ENCODE peak calls at places on chromosomes 6 and 20, in nine cellular contexts. T is SK-N-SH; D is activated T-helper 9 cell treated with anti-CD3 and anti-CD28 coated beads, Interleukin-2, amount 50 U/mL, for 16 hours; A is fibroblast of gingiva; O is AG20443; B is foreskin keratinocyte; F is kidney tubule cell; X is naive B cell; Y is stimulated activated CD4-positive, alpha-beta T cell treated with anti-CD3 and anti-CD28 coated beads, TNF-alpha, amount 100 ng/mL, for 48 hours. R is an unnamed sample.

GRCh38 chr20:34834459-34834893 is 9.0 kb upstream of the NCOA6 start:
- DNase-seq in T (peak), A (peak), X (peak), D (no peak), F (peak), Y (no peak), B (no peak), O (peak), R (peak)

GRCh38 chr6:37480951-37481597 is 18.6 kb downstream of the CCDC167 start:
- DNase-seq in F (no peak), A (no peak), B (no peak), Y (no peak), X (no peak), T (no peak), O (no peak), D (no peak), R (no peak)

GRCh38 chr6:127118505-127119360 is at the start of gene RSPO3:
- DNase-seq in T (peak), D (no peak), F (peak), A (peak), Y (no peak), O (peak), X (no peak), B (peak), R (peak)

GRCh38 chr20:50331469-50332251 is 141.0 kb downstream of the CEBPB start:
- DNase-seq in F (peak), T (no peak), A (no peak), X (no peak), Y (no peak), D (no peak), B (no peak), O (no peak), R (no peak)

GRCh38 chr6:157596886-157597285 is 215.9 kb downstream of the ZDHHC14 start:
- DNase-seq in B (no peak), O (no peak), A (peak), Y (no peak), D (no peak), F (no peak), T (no peak), X (no peak), R (no peak)

GRCh38 chr20:31704225-31705119 is 18.2 kb downstream of the BCL2L1 start:
- DNase-seq in B (peak), D (no peak), X (no peak), Y (no peak), F (peak), T (no peak), O (peak), A (no peak), R (peak)

GRCh38 chr6:89932245-89932802 is 38.1 kb downstream of the GJA10 start:
- DNase-seq in B (no peak), Y (no peak), A (no peak), O (no peak), X (no peak), F (no peak), D (no peak), T (no peak), R (no peak)

GRCh38 chr6:135936606-135937005 is 85.1 kb downstream of the PDE7B start:
- DNase-seq in T (no peak), A (peak), F (peak), X (no peak), D (no peak), O (peak), Y (no peak), B (peak), R (peak)

GRCh38 chr6:149903938-149904611 is 6.2 kb upstream of the RAET1E start:
- DNase-seq in A (no peak), O (no peak), T (no peak), F (no peak), B (no peak), X (no peak), Y (no peak), D (no peak), R (no peak)

GRCh38 chr6:11750682-11751081 is 27.9 kb downstream of the ADTRP start:
- DNase-seq in D (no peak), O (no peak), B (no peak), F (no peak), A (no peak), X (no peak), T (no peak), Y (no peak), R (no peak)

GRCh38 chr20:64103871-64104666 is 3.3 kb downstream of the NPBWR2 start:
- DNase-seq in T (no peak), D (no peak), F (no peak), X (no peak), Y (no peak), O (no peak), A (no peak), B (no peak), R (no peak)

GRCh38 chr6:156776470-156776840 is 723 bp upstream of the ARID1B start:
- DNase-seq in F (peak), A (peak), D (no peak), O (no peak), B (peak), X (no peak), T (peak), Y (no peak), R (peak)

GRCh38 chr6:4102687-4103244 is 23.8 kb upstream of the FAM217A start:
- DNase-seq in F (no peak), B (no peak), D (no peak), X (no peak), Y (no peak), O (no peak), T (no peak), A (no peak), R (no peak)

GRCh38 chr6:157569543-157569942 is 188.6 kb downstream of the ZDHHC14 start:
- DNase-seq in O (no peak), X (peak), B (no peak), A (no peak), D (no peak), Y (no peak), T (no peak), F (no peak), R (no peak)

GRCh38 chr20:5481872-5482271 is 165.1 kb upstream of the PROKR2 start:
- DNase-seq in D (no peak), F (no peak), O (no peak), Y (no peak), T (no peak), B (no peak), A (no peak), X (no peak), R (no peak)

GRCh38 chr20:29430531-29430930 is 1826.9 kb upstream of the DEFB115 start:
- DNase-seq in A (no peak), Y (no peak), B (no peak), X (no peak), O (no peak), F (no peak), T (peak), D (no peak), R (no peak)

GRCh38 chr6:80003841-80004198 is 629 bp upstream of the TTK start:
- DNase-seq in O (no peak), Y (peak), B (no peak), D (peak), X (no peak), F (no peak), A (peak), T (peak), R (no peak)

GRCh38 chr20:41352106-41352505 is 11.5 kb downstream of the LPIN3 start:
- DNase-seq in T (no peak), F (no peak), A (no peak), D (no peak), X (no peak), O (no peak), Y (no peak), B (no peak), R (no peak)

GRCh38 chr20:34965051-34965450 is 9.4 kb downstream of the MYH7B start:
- DNase-seq in D (no peak), F (no peak), B (peak), A (no peak), T (no peak), Y (no peak), O (no peak), X (no peak), R (no peak)

GRCh38 chr20:18087054-18087453 is 29.3 kb upstream of the OVOL2 start:
- DNase-seq in A (no peak), D (no peak), T (no peak), X (no peak), B (no peak), O (no peak), F (no peak), Y (no peak), R (no peak)

GRCh38 chr20:19589731-19590362 is 168.2 kb upstream of the RIN2 start:
- DNase-seq in F (no peak), D (no peak), T (no peak), X (no peak), A (no peak), O (no peak), Y (no peak), B (no peak), R (no peak)

GRCh38 chr6:110562316-110562915 is 86.0 kb upstream of the SLC22A16 start:
- DNase-seq in O (no peak), T (no peak), Y (no peak), A (no peak), F (peak), X (no peak), D (no peak), B (no peak), R (no peak)

GRCh38 chr20:34240121-34240520 is 1.1 kb upstream of the ASIP start:
- DNase-seq in Y (no peak), B (no peak), D (no peak), O (no peak), F (no peak), A (no peak), T (no peak), X (no peak), R (no peak)

GRCh38 chr20:10316582-10316981 is 98.0 kb downstream of the SNAP25 start:
- DNase-seq in T (no peak), D (no peak), Y (no peak), X (no peak), O (no peak), B (no peak), F (peak), A (no peak), R (no peak)

GRCh38 chr6:131451330-131452195 is 121.5 kb upstream of the ARG1 start:
- DNase-seq in X (no peak), T (no peak), Y (no peak), A (no peak), O (no peak), D (no peak), B (no peak), F (no peak), R (peak)

R was measured in GM23248.